ENCODE peak calls at places on chromosomes 5 and 9, in nine cellular contexts. J, Q, W, K, F, U, X, O and E are unnamed samples.
A peak's percentile ranks its signal among the peaks of the same experiment; 100 is the strongest.

GRCh38 chr5:110221036-110221435 is 505.4 kb downstream of the TMEM232 start:
- DNase-seq in K (no peak), J (no peak), O (no peak), X (no peak), U (no peak), W (no peak), F (no peak), Q (no peak), E (no peak)

GRCh38 chr5:178282391-178282790 is 49.8 kb upstream of the PHYKPL start:
- DNase-seq in X (no peak), O (no peak), J (no peak), W (no peak), U (no peak), Q (no peak), K (no peak), F (peak; percentile 26), E (no peak)

GRCh38 chr9:136335296-136336155 is 8.2 kb downstream of the GPSM1 start:
- DNase-seq in O (no peak), Q (no peak), J (no peak), X (no peak), F (no peak), W (no peak), K (no peak), U (no peak), E (no peak)

GRCh38 chr9:119004618-119004990 is 364.6 kb downstream of the BRINP1 start:
- DNase-seq in U (peak; percentile 95), W (no peak), O (peak; percentile 52), Q (no peak), J (peak; percentile 80), F (no peak), K (no peak), X (peak; percentile 90), E (peak; percentile 94)

GRCh38 chr5:108743344-108743743 is 4.4 kb upstream of the FER start:
- DNase-seq in O (no peak), X (no peak), Q (peak; percentile 18), U (no peak), W (no peak), F (no peak), J (no peak), K (no peak), E (no peak)

GRCh38 chr5:6134281-6134680 is 244.1 kb downstream of the MED10 start:
- DNase-seq in U (no peak), W (no peak), K (no peak), O (no peak), X (no peak), F (no peak), J (no peak), Q (no peak), E (peak; percentile 68)

GRCh38 chr9:116155700-116156045 is 2.1 kb downstream of the PAPPA start:
- DNase-seq in J (no peak), Q (peak; percentile 65), X (no peak), W (no peak), K (no peak), U (no peak), O (no peak), F (no peak), E (no peak)

GRCh38 chr9:79701651-79702050 is 129.9 kb downstream of the TLE4 start:
- DNase-seq in K (no peak), U (no peak), F (no peak), Q (no peak), J (no peak), X (no peak), W (no peak), O (peak; percentile 40), E (peak; percentile 45)

GRCh38 chr5:68739752-68740151 is 354.1 kb upstream of the SLC30A5 start:
- DNase-seq in Q (no peak), J (no peak), F (no peak), O (no peak), W (no peak), X (no peak), K (no peak), U (no peak), E (peak; percentile 66)

GRCh38 chr5:173973614-173973969 is 15.4 kb upstream of the C5orf47 start:
- DNase-seq in K (peak; percentile 46), W (peak; percentile 81), O (peak; percentile 79), Q (no peak), J (no peak), F (no peak), X (no peak), U (no peak), E (no peak)

GRCh38 chr5:14745753-14746152 is 81.2 kb downstream of the OTULIN start:
- DNase-seq in J (no peak), W (no peak), U (no peak), F (no peak), O (no peak), X (no peak), K (no peak), Q (no peak), E (no peak)

GRCh38 chr9:133830310-133830709 is 92.2 kb upstream of the SARDH start:
- DNase-seq in W (no peak), O (no peak), F (no peak), X (no peak), K (no peak), J (no peak), Q (no peak), U (no peak), E (no peak)

GRCh38 chr9:106583751-106584150 is 279.2 kb upstream of the ZNF462 start:
- DNase-seq in F (no peak), Q (no peak), W (no peak), K (no peak), J (no peak), X (no peak), U (no peak), O (no peak), E (no peak)

GRCh38 chr9:93098236-93098946 is 2.4 kb downstream of the CARD19 start:
- DNase-seq in J (peak; percentile 95), O (peak; percentile 91), Q (peak; percentile 48), U (peak; percentile 97), K (no peak), F (peak; percentile 82), W (peak; percentile 93), X (peak; percentile 92), E (peak; percentile 96)

GRCh38 chr9:5375091-5375490 is 35.4 kb upstream of the RLN1 start:
- DNase-seq in Q (no peak), O (no peak), F (no peak), X (no peak), K (no peak), W (no peak), U (no peak), J (no peak), E (no peak)

GRCh38 chr5:149636861-149637246 is 55.6 kb downstream of the ARHGEF37 start:
- DNase-seq in Q (peak; percentile 89), W (no peak), J (no peak), X (no peak), F (peak; percentile 84), U (peak; percentile 58), K (peak; percentile 68), O (peak; percentile 82), E (no peak)

GRCh38 chr9:126790561-126790960 is 14.3 kb upstream of the ZBTB43 start:
- DNase-seq in Q (no peak), U (no peak), J (no peak), K (no peak), F (no peak), W (peak; percentile 12), X (peak; percentile 14), O (no peak), E (no peak)

GRCh38 chr5:136134653-136135052 is 2.0 kb downstream of the SMAD5 start:
- DNase-seq in Q (no peak), K (no peak), F (no peak), J (no peak), O (no peak), U (no peak), X (no peak), W (no peak), E (no peak)
- H3K4me1 ChIP-seq in Q (peaks cover 20% of the 10 kb centered on the region), K (peaks cover 19% of the 10 kb centered on the region), F (peaks cover 8% of the 10 kb centered on the region), J (peaks cover 68% of the 10 kb centered on the region), O (peaks cover 61% of the 10 kb centered on the region), U (peaks cover 53% of the 10 kb centered on the region), X (peaks cover 17% of the 10 kb centered on the region), W (peaks cover 30% of the 10 kb centered on the region), E (peaks cover 64% of the 10 kb centered on the region)

GRCh38 chr9:137913132-137913531 is 35.5 kb downstream of the CACNA1B start:
- DNase-seq in X (no peak), F (no peak), O (no peak), U (no peak), K (no peak), W (no peak), J (no peak), Q (no peak), E (no peak)
- TF ChIP-seq CTCF in X (no peak), F (no peak), O (no peak), U (no peak), K (no peak), W (no peak), J (no peak), Q (no peak), E (no peak)

GRCh38 chr9:21766096-21766495 is 36.3 kb upstream of the MTAP start:
- DNase-seq in Q (no peak), K (no peak), J (no peak), W (no peak), O (no peak), F (no peak), U (no peak), X (no peak), E (no peak)

GRCh38 chr9:21762064-21762463 is 40.4 kb upstream of the MTAP start:
- DNase-seq in F (no peak), U (no peak), Q (no peak), K (no peak), O (no peak), X (no peak), J (no peak), W (no peak), E (no peak)

GRCh38 chr9:21761309-21761901 is 41.0 kb upstream of the MTAP start:
- DNase-seq in W (no peak), X (no peak), U (no peak), Q (no peak), F (no peak), K (no peak), O (no peak), J (no peak), E (no peak)

DNA sequence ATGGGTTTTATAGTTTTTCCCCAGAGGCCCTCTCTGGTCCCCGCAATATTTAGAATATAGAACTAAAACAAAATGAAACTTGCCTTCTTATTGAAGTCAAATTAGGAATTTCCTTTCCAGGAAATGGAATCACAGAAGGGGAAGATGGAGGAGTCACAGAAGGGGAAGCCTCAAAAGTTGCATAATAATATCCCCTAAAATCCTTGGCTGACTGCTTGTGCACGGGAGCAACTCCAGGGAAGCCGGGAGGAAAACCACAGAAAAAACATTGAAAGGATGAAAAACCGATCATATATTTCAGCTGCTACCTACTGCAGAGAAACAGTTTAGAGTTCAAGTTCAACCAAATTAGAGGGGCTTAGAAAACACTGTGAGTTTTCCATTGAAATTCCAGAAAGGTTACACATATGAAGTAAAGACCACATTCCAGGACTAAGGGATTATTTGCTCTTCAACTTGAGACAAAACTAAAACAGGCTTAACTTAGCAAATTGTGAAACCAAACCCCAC is 37.6 kb upstream of the MTAP start:
- DNase-seq in W (no peak), O (no peak), F (no peak), K (no peak), Q (no peak), X (no peak), J (no peak), U (no peak), E (no peak)
- H3K4me1 ChIP-seq in W (no peaks in the 10 kb centered on the region), O (no peaks in the 10 kb centered on the region), F (no peaks in the 10 kb centered on the region), K (no peaks in the 10 kb centered on the region), Q (peaks cover 7% of the 10 kb centered on the region), X (no peaks in the 10 kb centered on the region), J (no peaks in the 10 kb centered on the region), U (no peaks in the 10 kb centered on the region), E (no peaks in the 10 kb centered on the region)

DNA sequence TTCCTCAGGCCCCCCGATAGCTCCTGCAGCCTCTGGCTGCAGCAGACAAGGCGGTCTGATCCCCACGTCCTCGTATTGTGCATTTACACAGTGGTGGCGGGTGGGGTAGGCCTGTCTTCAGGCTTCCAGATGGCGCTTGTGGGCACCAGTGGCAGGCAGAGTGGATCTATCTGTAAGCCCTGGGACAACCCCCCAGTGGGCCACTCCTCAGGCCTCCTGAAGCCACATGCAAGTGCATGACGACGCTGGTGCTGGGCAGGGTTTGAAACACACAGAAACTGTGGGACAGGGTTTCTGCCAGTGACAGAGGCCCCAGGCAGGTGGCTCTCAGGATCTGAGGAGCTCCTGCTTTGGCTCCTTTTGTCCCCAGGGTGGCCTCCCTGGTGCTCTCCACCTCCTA is 42.0 kb downstream of the SLF1 start:
- DNase-seq in W (no peak), J (no peak), F (no peak), O (no peak), K (no peak), U (no peak), X (no peak), Q (no peak), E (no peak)
- TF ChIP-seq CTCF in W (no peak), J (no peak), F (no peak), O (no peak), K (no peak), U (no peak), X (no peak), Q (no peak), E (no peak)